ENCODE peak calls at places on chromosomes 4 and X, in four cellular contexts. I is HFFc6, L is heart right ventricle, E is mucosa of descending colon. W is an unnamed sample.

GRCh38 chr4:168877779-168878491 is 132.1 kb downstream of the CBR4 start:
- DNase-seq in I (no peak), L (peak; percentile 36), E (peak; percentile 29), W (no peak)

GRCh38 chr4:85717366-85717765 is 242.4 kb downstream of the ARHGAP24 start:
- DNase-seq in I (peak; percentile 15), L (no peak), E (no peak), W (no peak)

GRCh38 chrX:49069038-49069437 is 4.8 kb downstream of the PRAF2 start:
- DNase-seq in I (no peak), L (no peak), E (no peak), W (no peak)

GRCh38 chr4:149521611-149522010 is 294.0 kb downstream of the IQCM start:
- DNase-seq in I (peak; percentile 4), L (no peak), E (peak; percentile 27), W (no peak)

GRCh38 chr4:8285976-8286718 is 16.6 kb downstream of the HTRA3 start:
- DNase-seq in I (no peak), L (peak; percentile 74), E (no peak), W (no peak)

GRCh38 chrX:24030597-24030996 is 3.6 kb upstream of the KLHL15 start:
- DNase-seq in I (no peak), L (no peak), E (no peak), W (no peak)

GRCh38 chr4:121943941-121944340 is 7.9 kb downstream of the TRPC3 start:
- DNase-seq in I (no peak), L (no peak), E (no peak), W (no peak)

GRCh38 chr4:173766231-173766630 is 236.2 kb upstream of the HAND2 start:
- DNase-seq in I (no peak), L (no peak), E (no peak), W (no peak)

GRCh38 chr4:8592366-8593267 is at the start of gene CPZ:
- DNase-seq in I (no peak), L (no peak), E (no peak), W (no peak)

GRCh38 chr4:103076777-103077347 is 301 bp upstream of the SLC9B2 start:
- DNase-seq in I (no peak), L (no peak), E (no peak), W (no peak)

GRCh38 chr4:165398570-165398969 is 19.8 kb downstream of the CPE start:
- DNase-seq in I (no peak), L (no peak), E (no peak), W (no peak)

GRCh38 chr4:38114435-38114834 is 154.2 kb downstream of the PTTG2 start:
- DNase-seq in I (no peak), L (no peak), E (no peak), W (no peak)

GRCh38 chrX:21374994-21375794 is 976 bp downstream of the CNKSR2 start:
- DNase-seq in I (no peak), L (no peak), E (no peak), W (no peak)

GRCh38 chr4:125728568-125728967 is 413.8 kb downstream of the FAT4 start:
- DNase-seq in I (peak; percentile 96), L (no peak), E (no peak), W (no peak)

GRCh38 chrX:69493193-69493592 is 10.9 kb upstream of the NALF2 start:
- DNase-seq in I (peak; percentile 4), L (peak; percentile 14), E (peak; percentile 49), W (no peak)

GRCh38 chr4:155107059-155107458 is 101.4 kb upstream of the NPY2R start:
- DNase-seq in I (no peak), L (no peak), E (no peak), W (no peak)

GRCh38 chr4:121272526-121272925 is 108.3 kb downstream of the QRFPR start:
- DNase-seq in I (peak; percentile 74), L (no peak), E (no peak), W (no peak)

GRCh38 chr4:27278615-27279014 is 418.0 kb downstream of the STIM2 start:
- DNase-seq in I (no peak), L (no peak), E (peak; percentile 49), W (no peak)

GRCh38 chr4:138897818-138898226 is 117.8 kb upstream of the NOCT start:
- DNase-seq in I (peak; percentile 97), L (no peak), E (no peak), W (no peak)